ENCODE peak calls at places on chromosomes 11 and 22, in seven cellular contexts. A is right lobe of liver; I is HAP-1; X is A549; N is effector memory CD4-positive, alpha-beta T cell; Z is psoas muscle; M is GM23248. T is an unnamed sample. For H3K4me1, the result is how much of the 10 kb centered on the place peaks cover.

GRCh38 chr11:88404932-88405710 is 67.6 kb upstream of the CTSC start:
- DNase-seq in A (no peak), I (no peak), X (no peak), N (no peak), Z (no peak), M (peak), T (no peak)

GRCh38 chr11:127003260-127003981 is 2.9 kb upstream of the KIRREL3 start:
- DNase-seq in A (no peak), I (peak), X (peak), N (no peak), Z (no peak), M (peak), T (no peak)

GRCh38 chr11:80186687-80187086 is 745.9 kb upstream of the TENM4 start:
- DNase-seq in A (no peak), I (no peak), X (no peak), N (no peak), Z (no peak), M (no peak), T (no peak)

GRCh38 chr11:130189492-130190210 is 30.1 kb downstream of the ST14 start:
- DNase-seq in A (no peak), I (no peak), X (no peak), N (no peak), Z (no peak), M (no peak), T (no peak)

GRCh38 chr11:133506551-133507094 is 25.7 kb downstream of the OPCML start:
- DNase-seq in A (no peak), I (no peak), X (no peak), N (no peak), Z (no peak), M (no peak), T (no peak)

GRCh38 chr11:110128161-110128560 is 35.0 kb downstream of the ZC3H12C start:
- DNase-seq in A (no peak), I (peak), X (no peak), N (no peak), Z (no peak), M (peak), T (no peak)

GRCh38 chr11:113082501-113082900 is 121.3 kb downstream of the NCAM1 start:
- DNase-seq in A (no peak), I (peak), X (no peak), N (no peak), Z (no peak), M (no peak), T (no peak)

GRCh38 chr22:27799334-27800249 is 2.0 kb downstream of the MN1 start:
- DNase-seq in A (no peak), I (no peak), X (no peak), N (no peak), Z (peak), M (peak), T (peak)

GRCh38 chr11:123357990-123358827 is 71.9 kb upstream of the GRAMD1B start:
- DNase-seq in A (no peak), I (no peak), X (peak), N (no peak), Z (no peak), M (peak), T (peak)

GRCh38 chr11:27282141-27282590 is 80.8 kb downstream of the CCDC34 start:
- DNase-seq in A (peak), I (no peak), X (peak), N (no peak), Z (peak), M (peak), T (peak)

GRCh38 chr22:27210111-27210739 is 552.8 kb downstream of the MIAT start:
- DNase-seq in A (no peak), I (no peak), X (no peak), N (no peak), Z (no peak), M (no peak), T (no peak)

GRCh38 chr11:33227578-33228261 is 29.5 kb upstream of the HIPK3 start:
- DNase-seq in A (no peak), I (no peak), X (no peak), N (no peak), Z (no peak), M (peak), T (no peak)

GRCh38 chr11:57439786-57440185 is 12.9 kb upstream of the SLC43A3 start:
- DNase-seq in A (peak), I (no peak), X (no peak), N (no peak), Z (no peak), M (no peak), T (no peak)

GRCh38 chr11:33417121-33417520 is 159.9 kb downstream of the HIPK3 start:
- DNase-seq in A (no peak), I (no peak), X (no peak), N (no peak), Z (no peak), M (no peak), T (no peak)

GRCh38 chr11:72771507-72771906 is 19.3 kb upstream of the ARAP1 start:
- DNase-seq in A (no peak), I (no peak), X (no peak), N (no peak), Z (no peak), M (peak), T (no peak)

GRCh38 chr11:45333023-45333422 is 46.9 kb upstream of the SYT13 start:
- DNase-seq in A (no peak), I (no peak), X (no peak), N (no peak), Z (no peak), M (no peak), T (no peak)

GRCh38 chr22:33476716-33477115 is 418.5 kb upstream of the SYN3 start:
- DNase-seq in A (no peak), I (peak), X (peak), N (no peak), Z (peak), M (peak), T (no peak)

GRCh38 chr11:72592698-72593097 is 81.5 kb downstream of the PDE2A start:
- DNase-seq in A (no peak), I (no peak), X (no peak), N (no peak), Z (no peak), M (no peak), T (no peak)

GRCh38 chr11:45366196-45366595 is 80.1 kb upstream of the SYT13 start:
- DNase-seq in A (peak), I (no peak), X (no peak), N (no peak), Z (no peak), M (no peak), T (no peak)

GRCh38 chr11:24155792-24156191 is 341.1 kb upstream of the LUZP2 start:
- DNase-seq in A (no peak), I (no peak), X (no peak), N (no peak), Z (no peak), M (no peak), T (no peak)

GRCh38 chr22:40950888-40951794 is at the start of gene RBX1:
- DNase-seq in A (peak), I (peak), X (peak), N (peak), Z (peak), M (peak), T (peak)

GRCh38 chr22:36329217-36330078 is 58.3 kb downstream of the MYH9 start:
- DNase-seq in A (no peak), I (peak), X (peak), N (peak), Z (no peak), M (peak), T (peak)

GRCh38 chr11:108559904-108560303 is 33.7 kb downstream of the EXPH5 start:
- DNase-seq in A (no peak), I (no peak), X (no peak), N (no peak), Z (no peak), M (peak), T (no peak)

GRCh38 chr11:46916251-46916650 is 2.1 kb downstream of the LRP4 start:
- DNase-seq in A (no peak), I (no peak), X (no peak), N (no peak), Z (no peak), M (peak), T (no peak)

GRCh38 chr11:67270256-67271211 is 4.3 kb downstream of the GRK2 start:
- DNase-seq in A (peak), I (no peak), X (no peak), N (no peak), Z (peak), M (no peak), T (peak)

GRCh38 chr11:128318856-128319474 is 268.4 kb downstream of the ETS1 start:
- DNase-seq in A (no peak), I (no peak), X (no peak), N (peak), Z (no peak), M (no peak), T (no peak)

GRCh38 chr11:86202013-86202336 is 42.6 kb upstream of the EED start:
- DNase-seq in A (no peak), I (no peak), X (no peak), N (no peak), Z (no peak), M (no peak), T (no peak)

GRCh38 chr11:130839950-130840666 is 76.2 kb downstream of the SNX19 start:
- DNase-seq in A (no peak), I (no peak), X (no peak), N (no peak), Z (no peak), M (peak), T (no peak)

GRCh38 chr22:41833369-41834004 is 582 bp downstream of the SREBF2 start:
- DNase-seq in A (peak), I (no peak), X (peak), N (peak), Z (peak), M (peak), T (peak)

GRCh38 chr11:86586307-86586706 is 86.1 kb downstream of the ME3 start:
- DNase-seq in A (no peak), I (no peak), X (no peak), N (no peak), Z (no peak), M (no peak), T (no peak)

DNA sequence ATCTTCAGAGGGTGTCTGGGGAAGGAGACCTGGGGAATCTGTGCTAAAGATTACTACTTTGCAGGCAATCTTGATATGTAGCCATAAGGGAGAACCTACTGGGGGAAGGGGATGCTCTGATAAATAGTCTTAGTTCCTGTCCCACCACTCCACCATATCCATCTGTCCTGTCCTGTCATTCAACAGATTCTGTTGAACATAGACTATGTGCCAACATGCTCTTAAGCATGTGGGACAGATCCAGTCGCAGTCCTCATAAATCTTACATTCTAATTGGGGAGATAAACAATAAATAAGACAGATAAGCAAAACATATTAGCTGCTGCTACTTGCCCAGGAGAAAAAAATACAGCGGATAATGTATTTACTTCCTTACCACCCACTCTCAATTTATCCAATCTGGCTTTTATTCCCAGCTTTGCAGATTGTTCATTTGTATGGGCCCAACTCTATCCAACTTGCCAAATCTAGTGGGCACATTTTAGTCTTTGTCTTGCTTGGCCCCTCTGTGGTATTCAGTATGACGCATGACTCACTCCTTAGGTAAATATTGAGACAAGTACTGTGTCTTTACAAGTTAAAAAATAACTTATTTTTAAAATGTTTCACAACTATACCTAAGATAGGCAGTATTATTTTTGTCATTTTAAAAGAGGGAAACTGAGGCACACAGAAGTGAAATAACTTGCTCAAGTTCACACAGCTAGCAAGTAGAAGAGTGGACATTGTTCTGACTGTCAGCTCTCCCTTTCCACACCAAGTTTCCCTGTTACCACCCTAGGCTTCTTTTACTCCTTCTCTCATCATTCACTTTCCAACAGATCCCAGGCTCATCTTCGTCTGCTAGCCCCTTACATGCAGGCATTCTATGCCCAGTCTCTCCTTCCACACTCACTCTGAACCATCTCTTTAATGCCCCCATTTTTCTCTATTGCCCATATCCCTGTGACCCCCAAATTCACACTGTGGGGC is 133.6 kb upstream of the SESN3 start:
- DNase-seq in A (no peak), I (no peak), X (peak), N (no peak), Z (no peak), M (peak), T (no peak)
- H3K4me1 ChIP-seq in A (under half), I (under half), X (under half), N (under half), Z (under half), M (under half), T (under half)

DNA sequence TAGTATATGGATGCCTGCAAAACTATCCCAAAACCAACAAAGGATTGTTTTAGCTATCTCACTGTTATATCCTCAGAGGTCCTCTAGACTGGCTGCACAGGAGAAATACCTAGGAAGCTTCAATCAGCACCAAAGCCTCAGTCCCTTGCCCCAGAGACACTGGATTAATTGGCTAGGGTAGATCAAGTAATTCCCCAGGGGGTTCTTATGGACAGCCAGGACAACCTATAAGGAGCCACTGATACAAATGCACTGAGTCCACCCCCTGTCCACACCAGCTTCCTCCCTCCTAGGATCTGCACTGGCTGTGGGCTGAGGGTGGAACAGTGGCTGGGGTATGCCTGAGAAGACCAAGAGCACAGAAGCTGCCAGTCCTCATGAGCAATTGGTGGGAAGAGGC is 16.3 kb downstream of the ADORA2A start:
- DNase-seq in A (no peak), I (no peak), X (no peak), N (no peak), Z (no peak), M (no peak), T (no peak)
- H3K4me1 ChIP-seq in A (under half), I (under half), X (under half), N (under half), Z (under half), M (under half), T (under half)

DNA sequence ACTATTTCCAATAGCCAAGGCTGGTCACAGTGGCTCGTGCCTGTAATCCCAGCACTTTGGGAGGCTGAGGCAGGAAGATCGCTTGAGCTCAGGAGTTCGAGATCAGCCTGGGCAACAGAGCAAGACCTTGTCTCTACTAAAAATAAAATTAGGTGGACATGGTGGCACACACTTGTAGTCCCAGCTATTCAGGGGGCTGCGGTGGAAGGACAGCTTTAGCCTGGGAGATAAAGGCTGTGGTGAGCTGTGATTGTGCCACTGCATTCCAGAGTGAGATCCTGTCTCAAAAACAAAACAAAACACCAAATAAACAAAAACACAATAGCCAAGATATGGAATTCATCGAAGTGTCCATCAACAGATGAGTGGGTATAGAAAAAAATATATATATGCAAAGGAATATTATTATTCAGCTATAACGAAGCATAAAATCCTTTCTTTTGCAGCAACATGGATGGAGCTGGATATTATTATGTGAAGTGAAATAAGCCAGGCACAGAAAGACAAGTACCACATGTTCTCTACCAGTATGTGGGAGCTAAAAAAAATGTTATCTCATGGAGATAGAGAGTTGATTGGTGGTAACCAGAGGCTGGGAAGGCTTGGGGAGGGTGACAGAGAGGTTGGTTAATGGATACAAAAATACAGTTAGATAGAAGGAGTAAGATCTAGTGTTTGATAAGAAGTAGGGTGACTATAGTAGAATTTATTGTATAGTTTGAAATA is 22.6 kb upstream of the DLAT start:
- DNase-seq in A (no peak), I (no peak), X (no peak), N (no peak), Z (no peak), M (no peak), T (no peak)
- H3K4me1 ChIP-seq in A (under half), I (under half), X (under half), N (under half), Z (under half), M (under half), T (under half)

GRCh38 chr11:692824-693414 is 2.1 kb downstream of the DEAF1 start:
- DNase-seq in A (no peak), I (no peak), X (no peak), N (no peak), Z (no peak), M (no peak), T (peak)
- H3K4me1 ChIP-seq in A (under half), I (under half), X (under half), N (under half), Z (under half), M (under half), T (under half)

GRCh38 chr22:46055176-46055850 is 78.4 kb upstream of the WNT7B start:
- DNase-seq in A (peak), I (no peak), X (no peak), N (no peak), Z (peak), M (peak), T (no peak)

GRCh38 chr22:46052801-46053562 is 76.0 kb upstream of the WNT7B start:
- DNase-seq in A (peak), I (peak), X (no peak), N (no peak), Z (peak), M (peak), T (peak)

GRCh38 chr22:46053563-46054090 is 76.7 kb upstream of the WNT7B start:
- DNase-seq in A (peak), I (peak), X (no peak), N (peak), Z (peak), M (peak), T (peak)

GRCh38 chr22:46054878-46055158 is 77.9 kb upstream of the WNT7B start:
- DNase-seq in A (peak), I (no peak), X (no peak), N (no peak), Z (no peak), M (no peak), T (no peak)

DNA sequence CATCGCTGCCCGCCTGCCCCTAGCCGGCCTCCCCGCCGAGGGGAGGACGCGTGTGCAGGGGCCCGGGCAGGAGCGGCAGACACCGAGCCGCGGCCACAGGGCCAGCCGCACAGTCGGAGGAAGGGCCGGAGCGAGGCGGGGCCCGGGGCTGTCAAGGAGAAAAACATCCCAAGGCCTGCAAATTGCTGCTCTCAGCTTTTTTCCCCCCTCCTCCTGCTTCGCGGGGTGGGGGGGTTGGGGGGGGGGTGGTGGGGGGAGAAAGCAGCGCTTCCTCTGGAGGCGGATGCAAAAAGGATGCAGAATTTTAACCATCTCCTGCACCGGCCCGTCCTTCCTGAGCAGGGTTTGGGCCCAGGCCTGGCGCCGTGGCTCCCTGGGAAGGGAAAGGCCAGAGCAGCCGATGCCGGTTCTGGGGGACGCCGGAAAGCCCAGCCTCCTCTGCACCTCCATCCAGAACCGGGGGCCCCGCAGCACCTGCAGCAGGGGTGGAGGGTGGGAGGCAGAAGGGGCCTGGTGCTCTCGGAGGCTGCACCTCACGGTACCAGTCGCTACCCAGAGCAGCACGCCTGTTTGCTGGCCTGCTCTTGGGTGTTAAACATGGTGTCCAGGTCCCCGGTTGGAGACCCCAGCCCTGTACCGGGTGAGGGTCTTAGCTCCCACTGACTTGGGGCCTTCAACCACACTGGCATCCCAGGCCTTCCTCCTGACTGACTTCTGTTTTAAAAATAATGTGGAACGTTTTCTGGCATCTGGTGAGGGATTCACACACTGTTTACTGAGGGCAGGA is 77.3 kb upstream of the WNT7B start:
- DNase-seq in A (peak), I (peak), X (no peak), N (no peak), Z (peak), M (peak), T (peak)
- H3K4me1 ChIP-seq in A (under half), I (half or more), X (under half), N (under half), Z (half or more), M (half or more), T (half or more)

GRCh38 chr22:37569009-37569920 is 9.0 kb downstream of the CDC42EP1 start:
- DNase-seq in A (peak), I (no peak), X (no peak), N (no peak), Z (no peak), M (no peak), T (peak)

GRCh38 chr22:37569921-37570660 is 9.8 kb downstream of the LGALS2 start:
- DNase-seq in A (peak), I (no peak), X (no peak), N (no peak), Z (no peak), M (no peak), T (no peak)

GRCh38 chr22:37571992-37572373 is 7.9 kb downstream of the LGALS2 start:
- DNase-seq in A (no peak), I (no peak), X (no peak), N (no peak), Z (no peak), M (no peak), T (no peak)

GRCh38 chr22:37571258-37571991 is 8.5 kb downstream of the LGALS2 start:
- DNase-seq in A (no peak), I (no peak), X (peak), N (no peak), Z (no peak), M (no peak), T (peak)

GRCh38 chr22:37570661-37570976 is 9.3 kb downstream of the LGALS2 start:
- DNase-seq in A (no peak), I (no peak), X (no peak), N (no peak), Z (no peak), M (no peak), T (no peak)
- H3K4me1 ChIP-seq in A (under half), I (under half), X (under half), N (under half), Z (under half), M (under half), T (under half)

T was measured in heart left ventricle.